ENCODE peak calls at places on chromosome 6, in ten cellular contexts. B is activated effector memory CD4-positive, alpha-beta T cell treated with anti-CD3 and anti-CD28 coated beads, Interleukin-2, amount 50 U/mL, for 16 hours; N is iris pigment epithelial cell; C is PC-3; E is AG04450; O is globus pallidus; K is activated T-helper 2 cell treated with anti-CD3 and anti-CD28 coated beads, Interferon-gamma antibody, Interleukin-2, Interleukin-4, amounts not matched to agents 10 μg/mL and 5 μg/mL and 100 μg/mL, durations not matched to agents 14 hours and 24 hours and 36 hours; I is WTC11; F is OCI-M1; P is AML-193. L is an unnamed sample.

GRCh38 chr6:129698430-129698829 is 11.5 kb downstream of the ARHGAP18 start:
- DNase-seq in P (no peak), C (no peak), O (no peak), F (no peak), I (no peak), B (no peak), E (no peak), N (no peak), K (no peak), L (no peak)

GRCh38 chr6:129598244-129599187 is 111.5 kb downstream of the ARHGAP18 start:
- DNase-seq in E (peak), N (peak), O (peak), F (peak), I (no peak), C (peak), P (peak), K (no peak), B (no peak), L (peak)

GRCh38 chr6:19204445-19204844 is 632.7 kb upstream of the ID4 start:
- DNase-seq in B (no peak), E (no peak), N (peak), I (no peak), P (no peak), C (peak), F (no peak), O (no peak), K (no peak), L (peak)

GRCh38 chr6:3442444-3443220 is 14.2 kb downstream of the SLC22A23 start:
- DNase-seq in C (peak), B (no peak), F (peak), P (no peak), I (no peak), K (no peak), E (no peak), O (no peak), N (peak), L (peak)

GRCh38 chr6:156657311-156657710 is 119.9 kb upstream of the ARID1B start:
- DNase-seq in F (no peak), B (no peak), N (no peak), K (no peak), O (no peak), E (no peak), I (no peak), P (no peak), C (no peak), L (no peak)

GRCh38 chr6:109718991-109719390 is 27.9 kb downstream of the FIG4 start:
- DNase-seq in B (no peak), I (no peak), O (no peak), E (no peak), K (no peak), C (no peak), P (no peak), F (no peak), N (peak), L (no peak)

GRCh38 chr6:98044168-98044567 is 761.2 kb upstream of the MMS22L start:
- DNase-seq in K (no peak), F (no peak), I (no peak), B (no peak), E (no peak), C (no peak), O (no peak), P (no peak), N (no peak), L (no peak)

GRCh38 chr6:18154507-18155272 is at the start of gene TPMT:
- DNase-seq in F (peak), K (no peak), I (no peak), B (peak), E (no peak), C (peak), P (peak), O (no peak), N (no peak), L (peak)

GRCh38 chr6:143700684-143701342 is 23.0 kb downstream of the PHACTR2 start:
- DNase-seq in B (no peak), I (no peak), C (no peak), K (no peak), N (peak), F (no peak), P (no peak), O (no peak), E (peak), L (no peak)

L was measured in kidney glomerular epithelial cell.